ENCODE peak calls at places on chromosomes 7 and 10, in ten cellular contexts. I is H7; U is keratinocyte; L is upper lobe of right lung; N is D721Med; D is mucosa of gallbladder; A is dorsolateral prefrontal cortex; H is stimulated activated CD4-positive, alpha-beta T cell treated with anti-CD3 and anti-CD28 coated beads, Interleukin-1b, Interleukin-23, amount 100 ng/mL, for 1 hour; V is OCI-LY7; E is stimulated activated CD8-positive, alpha-beta memory T cell treated with anti-CD3 and anti-CD28 coated beads, Interleukin-2, amount 100 ng/mL, for 1 hour. O is an unnamed sample.

GRCh38 chr10:22053048-22053447 is 49.5 kb upstream of the DNAJC1 start:
- DNase-seq in N (no peak), A (no peak), U (no peak), H (no peak), E (no peak), I (no peak), D (no peak), V (no peak), L (no peak), O (no peak)

GRCh38 chr7:101595246-101595645 is 33.9 kb downstream of the MYL10 start:
- DNase-seq in U (no peak), A (no peak), E (no peak), I (no peak), V (no peak), D (no peak), N (no peak), L (no peak), H (no peak), O (no peak)

GRCh38 chr10:9869185-9869584 is 1148.5 kb upstream of the CELF2 start:
- DNase-seq in H (no peak), U (no peak), V (no peak), E (no peak), I (no peak), D (no peak), L (no peak), N (no peak), A (no peak), O (no peak)

GRCh38 chr10:122657255-122657654 is 42.4 kb downstream of the C10orf120 start:
- DNase-seq in E (no peak), D (no peak), A (peak), N (no peak), H (no peak), U (no peak), L (peak), V (no peak), I (no peak), O (no peak)

GRCh38 chr10:84460520-84460919 is 132.1 kb downstream of the CCSER2 start:
- DNase-seq in I (no peak), V (no peak), L (no peak), A (no peak), U (no peak), E (no peak), H (no peak), N (no peak), D (no peak), O (no peak)

GRCh38 chr10:61662794-61663259 is at the start of gene CABCOCO1:
- DNase-seq in H (no peak), D (peak), N (peak), U (no peak), L (peak), I (peak), E (no peak), A (peak), V (no peak), O (peak)

GRCh38 chr7:149724661-149725425 is 48.5 kb downstream of the ZNF467 start:
- DNase-seq in N (no peak), L (peak), H (no peak), V (no peak), D (no peak), I (no peak), E (no peak), U (no peak), A (peak), O (no peak)

GRCh38 chr7:110804501-110804900 is 286.4 kb upstream of the LRRN3 start:
- DNase-seq in N (no peak), E (no peak), L (no peak), U (no peak), H (no peak), A (no peak), V (no peak), I (peak), D (no peak), O (no peak)

GRCh38 chr7:9149499-9150082 is 716.2 kb downstream of the NXPH1 start:
- DNase-seq in D (no peak), V (no peak), U (no peak), E (no peak), I (no peak), A (no peak), L (no peak), H (no peak), N (no peak), O (no peak)

GRCh38 chr7:134905375-134905774 is 80.9 kb upstream of the AGBL3 start:
- DNase-seq in I (no peak), E (no peak), L (no peak), H (no peak), D (peak), N (no peak), U (no peak), V (no peak), A (peak), O (peak)

GRCh38 chr7:154409703-154410311 is 357.6 kb downstream of the DPP6 start:
- DNase-seq in L (no peak), I (peak), N (no peak), A (no peak), E (no peak), U (no peak), H (no peak), D (peak), V (peak), O (no peak)

GRCh38 chr10:11205026-11205772 is 187.5 kb downstream of the CELF2 start:
- DNase-seq in I (no peak), H (no peak), V (no peak), N (no peak), A (no peak), U (no peak), D (no peak), E (no peak), L (no peak), O (no peak)

GRCh38 chr10:13503745-13504463 is 24.9 kb downstream of the BEND7 start:
- DNase-seq in V (no peak), N (no peak), I (no peak), H (no peak), E (no peak), U (no peak), A (no peak), L (no peak), D (no peak), O (no peak)

GRCh38 chr10:71431216-71431944 is 34.7 kb downstream of the CDH23 start:
- DNase-seq in I (peak), U (no peak), H (no peak), N (no peak), L (no peak), D (no peak), V (no peak), A (no peak), E (no peak), O (no peak)